ENCODE peak calls at places on chromosomes 1 and 21, in four cellular contexts. W, E, I and S are unnamed samples.

GRCh38 chr1:104132386-104132973 is 382.8 kb downstream of the AMY1C start:
- DNase-seq in W (no peak), I (no peak), E (peak), S (peak)

GRCh38 chr1:20936216-20936615 is 149.1 kb upstream of the HP1BP3 start:
- DNase-seq in E (no peak), I (no peak), W (no peak), S (no peak)

GRCh38 chr21:39186676-39187075 is 3.4 kb upstream of the PSMG1 start:
- DNase-seq in W (no peak), I (no peak), E (no peak), S (no peak)

GRCh38 chr1:60283690-60284089 is 210.1 kb upstream of the C1orf87 start:
- DNase-seq in E (peak), I (peak), W (no peak), S (no peak)

GRCh38 chr1:94027735-94028515 is 93.0 kb downstream of the ABCA4 start:
- DNase-seq in I (no peak), E (peak), W (no peak), S (no peak)

GRCh38 chr1:179876289-179876715 is 1.3 kb downstream of the TOR1AIP2 start:
- DNase-seq in E (peak), I (peak), W (no peak), S (peak)

GRCh38 chr1:183303901-183304300 is 114.3 kb downstream of the NMNAT2 start:
- DNase-seq in I (no peak), E (no peak), W (no peak), S (no peak)

GRCh38 chr1:78787554-78787953 is 137.9 kb downstream of the IFI44 start:
- DNase-seq in W (no peak), I (no peak), E (no peak), S (no peak)

GRCh38 chr1:43604192-43604591 is 45.8 kb upstream of the KDM4A start:
- DNase-seq in W (no peak), E (no peak), I (no peak), S (no peak)

GRCh38 chr1:202810193-202810614 is 550 bp upstream of the PCAT6 start:
- DNase-seq in W (no peak), I (no peak), E (no peak), S (no peak)

GRCh38 chr21:37712204-37712934 is 203.9 kb downstream of the KCNJ6 start:
- DNase-seq in E (peak), W (peak), I (peak), S (peak)

GRCh38 chr1:201468844-201469644 is at the start of gene PHLDA3:
- DNase-seq in E (peak), I (peak), W (peak), S (peak)

GRCh38 chr21:15014220-15014619 is 50.6 kb downstream of the NRIP1 start:
- DNase-seq in W (no peak), E (no peak), I (no peak), S (no peak)

GRCh38 chr1:39158330-39159086 is 46.0 kb upstream of the MACF1 start:
- DNase-seq in I (no peak), W (no peak), E (peak), S (no peak)

GRCh38 chr1:171742577-171742922 is 685 bp upstream of the VAMP4 start:
- DNase-seq in I (peak), E (peak), W (peak), S (peak)

GRCh38 chr1:92833840-92834239 is 2.0 kb downstream of the RPL5 start:
- DNase-seq in W (no peak), E (no peak), I (no peak), S (no peak)
- H3K27ac ChIP-seq in W (peak), E (no peak), I (no peak), S (peak)

DNA sequence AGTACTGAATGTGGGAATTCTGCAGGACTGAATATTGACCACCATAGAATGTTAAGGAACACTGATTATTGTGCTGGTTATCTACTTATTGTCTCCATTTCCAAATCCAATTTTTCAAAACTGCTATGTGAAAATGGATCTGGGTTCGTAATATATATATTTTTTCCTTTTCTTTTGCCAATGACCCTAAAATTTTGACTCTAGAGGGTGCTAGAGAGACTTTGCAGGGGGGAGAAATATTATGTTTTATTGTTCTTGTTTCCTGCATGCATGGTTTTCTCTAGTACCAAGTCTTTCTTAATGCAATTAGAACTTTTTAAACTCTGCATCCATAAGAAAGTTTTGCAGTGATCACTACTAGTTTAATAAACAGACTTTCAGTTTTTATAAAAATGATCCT is 1256.9 kb downstream of the BRINP3 start:
- DNase-seq in W (no peak), E (no peak), I (no peak), S (peak)
- TF ChIP-seq CTCF in W (no peak), E (peak), I (no peak), S (peak)

GRCh38 chr1:1435911-1436633 is 582 bp downstream of the VWA1 start:
- DNase-seq in I (peak), W (peak), E (no peak), S (no peak)

GRCh38 chr1:1434131-1434811 is 1.2 kb upstream of the VWA1 start:
- DNase-seq in I (no peak), W (peak), E (no peak), S (no peak)

GRCh38 chr1:1434812-1435093 is 737 bp upstream of the VWA1 start:
- DNase-seq in E (no peak), W (no peak), I (no peak), S (no peak)

GRCh38 chr1:1436634-1437032 is 1.1 kb downstream of the VWA1 start:
- DNase-seq in E (no peak), W (no peak), I (no peak), S (no peak)

GRCh38 chr1:1435094-1435903 is at the start of gene VWA1:
- DNase-seq in E (peak), I (peak), W (peak), S (peak)
- H3K27ac ChIP-seq in E (peak), I (no peak), W (peak), S (peak)

DNA sequence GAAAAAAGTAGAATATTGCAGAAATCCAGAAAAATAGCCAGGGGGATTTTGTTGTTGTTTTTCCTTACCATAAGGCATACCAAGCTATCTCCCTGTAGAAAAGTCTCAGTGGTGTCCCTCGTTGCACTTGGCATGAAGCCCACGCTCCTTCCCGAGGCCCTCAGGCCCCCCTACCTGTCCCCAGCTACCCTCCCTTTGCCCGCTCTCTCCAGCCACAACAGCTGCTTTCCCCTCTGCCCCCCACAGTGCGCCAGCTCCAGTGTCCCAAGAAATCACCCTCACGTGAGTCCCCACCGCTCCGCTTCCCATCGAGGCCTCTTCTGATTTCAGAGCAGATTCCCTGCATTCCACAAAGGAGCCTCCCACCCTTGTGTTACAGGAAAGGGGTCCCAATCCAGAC is 8.4 kb downstream of the AGTRAP start:
- DNase-seq in W (no peak), E (no peak), I (no peak), S (no peak)
- TF ChIP-seq CTCF in W (no peak), E (no peak), I (no peak), S (no peak)

DNA sequence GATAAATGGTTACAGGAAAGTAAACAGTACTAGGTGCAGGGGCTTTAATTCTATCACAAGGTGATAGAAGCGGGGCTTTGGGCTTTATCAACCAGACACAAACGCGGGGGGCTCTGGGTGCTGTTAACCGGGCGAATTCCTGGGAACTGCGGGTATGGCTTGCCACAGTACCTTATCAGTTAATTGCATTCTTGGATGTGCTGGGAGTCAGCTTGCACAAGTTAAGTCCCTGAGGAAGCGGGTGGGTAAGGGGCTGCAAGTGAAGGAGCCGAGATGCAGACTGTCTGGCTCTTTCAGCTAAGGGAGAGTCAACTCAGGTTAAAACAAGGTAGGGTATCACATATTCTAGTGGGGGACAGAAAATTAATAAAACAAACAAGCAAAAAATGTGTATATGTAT is 661 bp downstream of the GBP4 start:
- DNase-seq in E (no peak), W (no peak), I (no peak), S (no peak)
- H3K27ac ChIP-seq in E (no peak), W (peak), I (no peak), S (no peak)